ENCODE peak calls at places on chromosomes 11 and 22, in eight cellular contexts. K is B cell, G is esophagus squamous epithelium, Y is astrocyte of the cerebellum, B is PC-3, V is endothelial cell, X is dorsolateral prefrontal cortex, U is Calu3. T is an unnamed sample.

GRCh38 chr11:28756977-28757376 is 648.8 kb downstream of the METTL15 start:
- DNase-seq in V (no peak), Y (peak), G (no peak), U (no peak), K (no peak), X (no peak), B (peak), T (no peak)

GRCh38 chr11:12693485-12694181 is 19.4 kb downstream of the TEAD1 start:
- DNase-seq in X (no peak), B (peak), Y (peak), U (peak), V (peak), G (no peak), K (no peak), T (no peak)

GRCh38 chr11:130873766-130874165 is 42.5 kb downstream of the SNX19 start:
- DNase-seq in X (no peak), V (no peak), G (no peak), K (no peak), Y (no peak), U (no peak), B (peak), T (no peak)

GRCh38 chr11:106727261-106727660 is 291.0 kb downstream of the GUCY1A2 start:
- DNase-seq in B (no peak), K (no peak), X (no peak), G (no peak), U (no peak), V (no peak), Y (peak), T (no peak)

GRCh38 chr11:1297011-1297575 is 12.3 kb downstream of the TOLLIP start:
- DNase-seq in V (no peak), G (no peak), B (no peak), X (peak), Y (no peak), U (no peak), K (peak), T (no peak)

GRCh38 chr11:34358666-34359547 is 1.1 kb upstream of the ABTB2 start:
- DNase-seq in Y (peak), V (peak), B (peak), X (peak), K (peak), G (peak), U (peak), T (peak)

GRCh38 chr11:70364745-70365535 is 33.4 kb upstream of the CTTN start:
- DNase-seq in Y (no peak), V (no peak), X (no peak), G (no peak), B (no peak), K (no peak), U (no peak), T (no peak)

GRCh38 chr22:49659281-49659923 is 168.3 kb downstream of the BRD1 start:
- DNase-seq in X (no peak), K (no peak), Y (no peak), U (no peak), V (no peak), B (no peak), G (no peak), T (no peak)

GRCh38 chr11:86091566-86091965 is 22.7 kb upstream of the PICALM start:
- DNase-seq in U (no peak), X (no peak), V (no peak), K (no peak), G (no peak), Y (peak), B (no peak), T (no peak)

GRCh38 chr11:7665473-7666291 is 7.6 kb downstream of the CYB5R2 start:
- DNase-seq in U (peak), X (peak), G (peak), B (peak), K (peak), V (peak), Y (no peak), T (peak)

GRCh38 chr11:17739945-17740338 is 5.4 kb downstream of the KCNC1 start:
- DNase-seq in K (no peak), V (no peak), Y (no peak), B (no peak), G (no peak), X (no peak), U (no peak), T (no peak)

GRCh38 chr22:29998627-29999026 is 81.6 kb upstream of the HORMAD2 start:
- DNase-seq in G (no peak), X (no peak), U (no peak), V (no peak), K (no peak), B (no peak), Y (no peak), T (no peak)

GRCh38 chr11:33987975-33988580 is 63.5 kb upstream of the CAPRIN1 start:
- DNase-seq in B (peak), G (no peak), V (peak), U (peak), X (peak), Y (peak), K (peak), T (peak)

GRCh38 chr11:38323961-38324761 is 1726.1 kb upstream of the RAG2 start:
- DNase-seq in Y (no peak), X (no peak), G (no peak), U (no peak), V (no peak), B (peak), K (no peak), T (no peak)

GRCh38 chr11:44766112-44766971 is 39.6 kb downstream of the TSPAN18 start:
- DNase-seq in K (no peak), B (no peak), V (no peak), Y (peak), G (no peak), X (no peak), U (no peak), T (no peak)

GRCh38 chr11:16013649-16014275 is 342.6 kb downstream of the SOX6 start:
- DNase-seq in Y (no peak), V (no peak), U (no peak), B (no peak), K (no peak), G (no peak), X (no peak), T (peak)

GRCh38 chr11:55795256-55795655 is at the start of gene OR5D14:
- DNase-seq in X (no peak), U (no peak), K (no peak), V (no peak), Y (no peak), B (no peak), G (no peak), T (no peak)

GRCh38 chr11:17591293-17591692 is 44.2 kb downstream of the OTOG start:
- DNase-seq in Y (no peak), K (no peak), U (no peak), X (no peak), G (no peak), B (no peak), V (no peak), T (no peak)

GRCh38 chr22:24495365-24495675 is 188 bp downstream of the UPB1 start:
- DNase-seq in B (no peak), K (no peak), Y (no peak), U (no peak), V (no peak), X (no peak), G (no peak), T (no peak)

GRCh38 chr11:83157755-83158473 is 983 bp downstream of the PCF11 start:
- DNase-seq in B (peak), Y (peak), U (peak), V (peak), K (peak), G (no peak), X (peak), T (peak)

GRCh38 chr22:43567691-43568308 is 156.0 kb downstream of the MPPED1 start:
- DNase-seq in X (peak), V (no peak), G (no peak), U (no peak), K (no peak), Y (no peak), B (no peak), T (no peak)

GRCh38 chr22:43570531-43571144 is 158.8 kb downstream of the MPPED1 start:
- DNase-seq in X (no peak), B (no peak), U (no peak), K (no peak), Y (no peak), V (no peak), G (no peak), T (no peak)

GRCh38 chr22:43566561-43567332 is 154.9 kb downstream of the MPPED1 start:
- DNase-seq in X (no peak), G (no peak), Y (no peak), K (no peak), V (no peak), B (no peak), U (no peak), T (no peak)

GRCh38 chr22:43572710-43573109 is 160.9 kb downstream of the MPPED1 start:
- DNase-seq in V (no peak), X (no peak), Y (no peak), U (no peak), B (no peak), K (no peak), G (no peak), T (no peak)
- TF ChIP-seq CTCF in V (no peak), X (no peak), Y (no peak), U (no peak), B (no peak), K (no peak), G (no peak), T (no peak)

GRCh38 chr22:26391623-26392022 is 37.4 kb upstream of the ASPHD2 start:
- DNase-seq in X (no peak), U (no peak), G (no peak), Y (no peak), K (no peak), V (no peak), B (no peak), T (no peak)
- TF ChIP-seq CTCF in X (no peak), U (no peak), G (no peak), Y (no peak), K (no peak), V (no peak), B (no peak), T (no peak)

GRCh38 chr11:5992604-5993251 is 5.9 kb upstream of the OR52L1 start:
- DNase-seq in K (no peak), B (peak), X (no peak), V (no peak), Y (no peak), U (peak), G (no peak), T (no peak)
- TF ChIP-seq CTCF in K (peak), B (peak), X (peak), V (peak), Y (peak), U (no peak), G (no peak), T (peak)

DNA sequence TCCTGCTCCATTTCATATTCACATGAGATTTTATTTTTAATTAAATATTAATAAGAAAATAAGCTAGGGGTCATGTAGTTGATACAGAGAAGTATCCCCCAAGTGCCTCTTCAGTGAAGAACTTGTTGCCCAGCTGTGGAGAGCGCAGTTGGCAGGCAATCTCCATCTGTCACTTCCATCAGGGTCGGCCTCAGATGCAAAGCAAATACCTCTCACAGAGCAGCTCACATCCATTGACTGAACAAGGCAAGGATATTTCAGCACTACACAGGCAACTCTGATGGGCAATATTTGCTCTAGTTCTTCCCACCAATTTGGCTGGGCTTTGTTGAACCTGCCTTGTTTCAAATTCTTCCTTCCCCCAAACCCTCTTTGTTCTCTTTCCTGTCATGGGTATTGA is 129.4 kb downstream of the NOX4 start:
- DNase-seq in B (no peak), U (no peak), V (no peak), Y (no peak), X (no peak), G (no peak), K (no peak), T (no peak)
- TF ChIP-seq CTCF in B (no peak), U (no peak), V (no peak), Y (no peak), X (no peak), G (no peak), K (no peak), T (no peak)

GRCh38 chr11:26467506-26467905 is 104.6 kb downstream of the MUC15 start:
- DNase-seq in G (no peak), U (no peak), B (no peak), X (no peak), Y (no peak), K (no peak), V (no peak), T (no peak)
- TF ChIP-seq CTCF in G (no peak), U (no peak), B (no peak), X (no peak), Y (no peak), K (no peak), V (no peak), T (no peak)

GRCh38 chr11:66844496-66845142 is 1.4 kb downstream of the RCE1 start:
- DNase-seq in U (no peak), K (peak), B (no peak), X (no peak), Y (no peak), V (no peak), G (no peak), T (no peak)

GRCh38 chr11:66841861-66842260 is 1.4 kb upstream of the RCE1 start:
- DNase-seq in U (no peak), K (no peak), V (no peak), G (no peak), X (no peak), B (no peak), Y (no peak), T (no peak)

GRCh38 chr11:66843776-66844495 is 695 bp downstream of the RCE1 start:
- DNase-seq in U (no peak), X (no peak), K (peak), B (no peak), Y (no peak), G (no peak), V (no peak), T (no peak)

GRCh38 chr11:66842501-66842895 is 743 bp upstream of the RCE1 start:
- DNase-seq in Y (no peak), U (no peak), X (no peak), V (no peak), G (no peak), B (no peak), K (peak), T (no peak)

GRCh38 chr11:66842896-66843775 is at the start of gene RCE1:
- DNase-seq in X (peak), U (peak), K (peak), Y (peak), V (peak), B (peak), G (peak), T (peak)
- TF ChIP-seq CTCF in X (no peak), U (no peak), K (no peak), Y (no peak), V (no peak), B (no peak), G (no peak), T (no peak)

GRCh38 chr22:17741866-17742527 is 32.3 kb downstream of the BID start:
- DNase-seq in G (no peak), B (no peak), U (no peak), Y (no peak), K (no peak), V (no peak), X (no peak), T (no peak)
- TF ChIP-seq CTCF in G (no peak), B (no peak), U (no peak), Y (no peak), K (no peak), V (no peak), X (no peak), T (no peak)

GRCh38 chr11:101434241-101434640 is 149.6 kb downstream of the TRPC6 start:
- DNase-seq in X (no peak), B (no peak), K (no peak), V (no peak), U (no peak), G (no peak), Y (no peak), T (no peak)

GRCh38 chr11:101430236-101430635 is 153.6 kb downstream of the TRPC6 start:
- DNase-seq in Y (no peak), U (no peak), B (no peak), K (no peak), G (no peak), X (no peak), V (no peak), T (no peak)

GRCh38 chr11:101429708-101430107 is 154.1 kb downstream of the TRPC6 start:
- DNase-seq in Y (no peak), X (no peak), K (no peak), B (no peak), G (no peak), U (no peak), V (no peak), T (no peak)

GRCh38 chr11:101428918-101429317 is 154.9 kb downstream of the TRPC6 start:
- DNase-seq in U (peak), B (peak), K (no peak), X (no peak), V (no peak), Y (peak), G (no peak), T (no peak)
- TF ChIP-seq CTCF in U (no peak), B (peak), K (no peak), X (no peak), V (peak), Y (peak), G (no peak), T (no peak)

T was measured in nephron progenitor cell.